ENCODE peak calls at places on chromosomes 1 and 21, in eight cellular contexts. P, V, K, I, W, O, Z and L are unnamed samples.

GRCh38 chr1:25773441-25774125 is 26.4 kb upstream of the SELENON start:
- DNase-seq in V (peak), P (no peak), Z (no peak), I (no peak), O (no peak), W (no peak), K (no peak), L (peak)

GRCh38 chr21:36990508-36991205 is 15.8 kb upstream of the RIPPLY3 start:
- DNase-seq in O (no peak), Z (no peak), I (no peak), P (no peak), V (no peak), W (no peak), K (no peak), L (no peak)

GRCh38 chr1:10074855-10075418 is 42.2 kb downstream of the UBE4B start:
- DNase-seq in P (peak), O (no peak), Z (no peak), K (no peak), V (no peak), W (no peak), I (no peak), L (no peak)

GRCh38 chr1:33007190-33008050 is 29.3 kb downstream of the AK2 start:
- DNase-seq in I (peak), W (peak), K (peak), V (peak), P (peak), Z (no peak), O (no peak), L (peak)

GRCh38 chr1:114319480-114319879 is 165.8 kb upstream of the SYT6 start:
- DNase-seq in I (no peak), W (no peak), Z (no peak), O (no peak), P (peak), K (no peak), V (no peak), L (no peak)

GRCh38 chr1:114010433-114011184 is 31.3 kb downstream of the OLFML3 start:
- DNase-seq in I (no peak), Z (no peak), V (no peak), O (no peak), W (no peak), K (no peak), P (no peak), L (no peak)

GRCh38 chr1:185813401-185813979 is 79.3 kb downstream of the HMCN1 start:
- DNase-seq in I (peak), Z (no peak), P (peak), V (no peak), K (no peak), W (peak), O (no peak), L (peak)

GRCh38 chr21:26107439-26107838 is 63.1 kb downstream of the APP start:
- DNase-seq in V (no peak), O (no peak), P (no peak), W (no peak), Z (no peak), I (no peak), K (no peak), L (no peak)

GRCh38 chr1:27599605-27600499 is 4.1 kb downstream of the AHDC1 start:
- DNase-seq in K (no peak), P (no peak), I (no peak), O (peak), V (no peak), W (no peak), Z (no peak), L (peak)
- TF ChIP-seq CTCF in K (no peak), P (no peak), I (no peak), O (no peak), V (no peak), W (no peak), Z (no peak), L (no peak)

GRCh38 chr1:39408641-39409054 is 82.8 kb upstream of the BMP8A start:
- DNase-seq in P (peak), O (peak), V (peak), Z (peak), W (peak), K (peak), I (peak), L (peak)

GRCh38 chr1:39406533-39407478 is 84.6 kb upstream of the BMP8A start:
- DNase-seq in P (peak), I (no peak), W (no peak), Z (no peak), O (no peak), K (no peak), V (no peak), L (no peak)

GRCh38 chr1:39407496-39407888 is 83.9 kb upstream of the BMP8A start:
- DNase-seq in V (no peak), Z (no peak), P (no peak), I (no peak), K (no peak), W (no peak), O (no peak), L (no peak)

GRCh38 chr1:39409055-39409816 is 82.2 kb upstream of the BMP8A start:
- DNase-seq in V (no peak), I (no peak), K (no peak), W (peak), P (peak), Z (no peak), O (peak), L (no peak)

DNA sequence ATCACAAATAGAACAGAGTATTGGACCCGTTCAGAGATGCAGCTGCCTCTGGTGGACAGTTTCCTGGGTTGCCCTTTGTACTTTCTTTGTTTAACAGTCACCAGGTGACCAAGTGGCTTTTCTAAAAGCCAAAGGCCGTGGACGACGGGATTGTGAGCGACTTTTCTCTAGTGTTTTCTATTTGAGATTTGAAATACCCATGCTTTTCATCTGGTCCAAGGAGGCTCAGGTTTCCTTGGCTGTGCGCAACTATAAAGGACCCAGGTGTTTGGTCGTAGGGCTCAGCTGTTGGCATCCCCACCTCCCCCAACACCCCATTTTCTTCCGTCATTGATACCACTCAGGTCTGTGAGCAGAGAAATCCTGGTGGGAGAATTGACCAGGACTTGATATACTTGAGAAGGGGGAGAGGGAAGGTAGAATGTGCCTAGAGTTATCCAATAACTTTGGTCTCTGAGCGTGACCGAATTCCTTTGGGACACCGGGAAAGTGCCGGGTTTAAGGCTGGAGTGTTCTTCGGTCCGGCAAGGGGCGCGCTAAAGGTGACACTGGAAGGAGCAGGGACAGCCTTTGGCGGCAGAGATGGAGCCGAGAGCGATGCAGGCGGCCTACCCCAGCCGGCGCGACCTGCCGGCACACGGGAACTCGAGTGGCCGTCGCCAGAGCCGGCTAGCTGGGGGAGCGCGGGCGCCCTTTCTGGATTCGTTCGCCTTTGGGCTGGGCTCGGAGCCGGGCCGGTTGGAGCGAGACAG is 83.4 kb upstream of the BMP8A start:
- DNase-seq in K (no peak), W (no peak), Z (no peak), P (no peak), I (no peak), O (no peak), V (no peak), L (no peak)
- TF ChIP-seq CTCF in K (no peak), W (no peak), Z (no peak), P (no peak), I (no peak), O (no peak), V (no peak), L (no peak)

DNA sequence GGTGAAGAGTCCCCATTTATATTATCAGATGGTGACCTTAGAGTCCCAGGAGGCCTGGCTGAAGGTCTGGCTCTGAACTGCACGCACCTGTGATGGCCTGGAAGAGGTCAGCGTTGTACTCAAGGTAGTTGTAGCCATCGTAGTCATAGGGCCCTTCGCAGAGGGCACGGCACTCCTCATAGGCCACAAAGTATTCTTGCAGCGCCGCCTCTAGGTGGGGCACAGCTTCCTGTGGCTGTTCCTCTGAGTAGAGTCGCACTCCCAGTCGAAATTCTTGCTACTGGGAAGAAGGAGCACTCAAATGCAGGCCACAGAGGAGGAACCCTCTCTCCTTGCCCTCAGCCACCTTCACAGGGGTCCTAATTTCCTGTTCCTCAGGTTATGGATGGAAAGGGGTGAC is 7.7 kb downstream of the P3H1 start:
- DNase-seq in P (no peak), I (no peak), Z (no peak), W (no peak), K (no peak), V (no peak), O (no peak), L (no peak)
- TF ChIP-seq CTCF in P (no peak), I (no peak), Z (peak), W (no peak), K (no peak), V (no peak), O (no peak), L (no peak)

GRCh38 chr1:221430133-221430960 is 311.5 kb downstream of the DUSP10 start:
- DNase-seq in V (no peak), K (no peak), I (no peak), P (no peak), W (no peak), Z (no peak), O (no peak), L (no peak)

GRCh38 chr1:221431968-221432367 is 309.9 kb downstream of the DUSP10 start:
- DNase-seq in P (no peak), K (no peak), Z (no peak), I (no peak), V (no peak), W (no peak), O (no peak), L (no peak)

GRCh38 chr1:221435510-221435909 is 306.4 kb downstream of the DUSP10 start:
- DNase-seq in I (peak), Z (no peak), W (no peak), P (peak), V (no peak), K (no peak), O (no peak), L (no peak)

GRCh38 chr1:221429262-221429661 is 312.6 kb downstream of the DUSP10 start:
- DNase-seq in V (no peak), Z (no peak), O (no peak), K (no peak), P (peak), W (no peak), I (no peak), L (no peak)

DNA sequence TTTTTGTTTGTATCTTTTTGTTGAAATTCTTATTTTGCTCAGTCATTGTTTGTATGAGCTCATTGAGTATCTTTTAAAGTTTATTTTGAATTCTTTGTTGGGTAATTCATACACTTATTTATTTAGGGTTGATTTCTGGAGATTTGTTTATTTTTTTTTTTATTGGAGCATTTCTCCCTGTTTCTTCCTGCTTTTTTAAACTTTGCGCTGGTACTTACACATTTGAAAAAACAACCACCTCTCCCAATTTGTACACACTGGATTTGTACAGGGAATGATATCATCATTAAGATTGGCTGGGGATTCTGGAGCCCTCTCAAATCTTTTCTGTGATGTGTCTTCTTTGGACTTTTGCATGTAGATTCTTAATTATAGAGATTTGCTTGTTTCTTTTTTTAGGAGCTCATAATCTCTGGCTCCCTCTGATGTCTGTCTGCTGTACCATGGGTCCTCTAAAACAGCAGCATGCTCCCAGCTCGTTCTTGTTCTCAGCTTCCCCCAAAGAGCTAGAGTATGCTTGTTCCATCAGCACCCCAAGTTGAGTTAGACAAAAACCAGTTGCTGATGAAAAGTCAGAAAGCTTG is 310.7 kb downstream of the DUSP10 start:
- DNase-seq in I (no peak), O (no peak), Z (no peak), K (no peak), V (no peak), W (no peak), P (peak), L (no peak)
- TF ChIP-seq CTCF in I (no peak), O (no peak), Z (peak), K (no peak), V (no peak), W (no peak), P (peak), L (no peak)

DNA sequence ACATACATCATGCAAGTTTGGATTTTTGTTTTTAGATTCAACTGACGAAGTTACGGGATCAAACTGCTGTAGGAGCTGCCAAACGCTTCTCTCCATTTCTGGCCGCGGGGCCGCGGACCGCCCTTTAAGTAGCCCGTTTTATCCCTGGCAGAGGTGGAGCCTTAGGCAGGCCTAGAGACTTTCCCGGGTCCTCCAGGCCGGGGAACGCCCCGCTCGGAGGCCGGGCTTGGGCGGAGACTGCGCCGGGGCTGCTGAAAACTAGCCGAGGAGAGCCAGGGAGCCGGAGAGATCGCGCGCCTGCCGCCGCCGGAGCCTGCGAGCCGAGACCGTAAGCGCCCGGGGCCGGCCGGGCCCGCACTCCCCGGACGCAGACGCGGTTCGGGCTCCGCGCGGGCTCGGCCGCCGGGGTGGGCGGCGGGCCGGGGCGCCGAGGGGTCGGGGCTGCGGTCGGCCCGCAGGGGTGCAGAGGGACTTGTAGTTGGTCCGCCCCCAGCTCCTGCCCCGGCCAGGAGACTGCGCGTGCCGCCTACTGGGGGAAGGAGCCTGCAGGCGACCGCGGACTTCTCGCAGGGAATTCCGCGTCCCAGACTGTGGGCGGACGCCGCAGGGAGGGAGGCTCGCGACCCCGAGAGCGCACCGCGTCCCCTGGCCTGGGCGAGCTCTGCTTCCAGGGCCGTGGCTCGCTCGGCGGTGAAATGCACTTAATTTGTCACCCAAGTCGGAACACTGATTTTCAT is at the start of gene EPHX1:
- DNase-seq in Z (no peak), I (peak), V (peak), W (peak), O (peak), P (peak), K (peak), L (peak)
- TF ChIP-seq CTCF in Z (peak), I (no peak), V (no peak), W (no peak), O (no peak), P (peak), K (peak), L (peak)